ENCODE peak calls at places on chromosomes 5 and 9, in five cellular contexts. Q is A549, Z is GM12878, Y is IMR-90, C is H1. P is an unnamed sample.

GRCh38 chr5:143650296-143650695 is 161.7 kb upstream of the HMHB1 start:
- DNase-seq in Q (no peak), Z (no peak), Y (no peak), C (no peak), P (no peak)

GRCh38 chr5:111439473-111440075 is 72.8 kb downstream of the STARD4 start:
- DNase-seq in Q (no peak), Z (no peak), Y (peak), C (no peak), P (no peak)

GRCh38 chr5:82073179-82073578 is 101.4 kb downstream of the ATG10 start:
- DNase-seq in Q (no peak), Z (no peak), Y (peak), C (no peak), P (no peak)

GRCh38 chr9:134066923-134067851 is 639 bp downstream of the BRD3 start:
- DNase-seq in Q (peak), Z (no peak), Y (peak), C (no peak), P (no peak)

GRCh38 chr9:3490957-3491356 is 34.8 kb downstream of the RFX3 start:
- DNase-seq in Q (no peak), Z (no peak), Y (no peak), C (no peak), P (no peak)

GRCh38 chr5:31741496-31741895 is 102.6 kb downstream of the PDZD2 start:
- DNase-seq in Q (no peak), Z (no peak), Y (no peak), C (no peak), P (no peak)

GRCh38 chr9:134694714-134695113 is 53.1 kb downstream of the COL5A1 start:
- DNase-seq in Q (no peak), Z (no peak), Y (no peak), C (no peak), P (no peak)

GRCh38 chr9:16361118-16361517 is 509.4 kb downstream of the BNC2 start:
- DNase-seq in Q (no peak), Z (no peak), Y (peak), C (no peak), P (no peak)

GRCh38 chr9:78030553-78031270 is 899 bp downstream of the GNAQ start:
- DNase-seq in Q (peak), Z (no peak), Y (peak), C (peak), P (no peak)

GRCh38 chr5:98041661-98042060 is 731.8 kb upstream of the RGMB start:
- DNase-seq in Q (no peak), Z (no peak), Y (no peak), C (no peak), P (no peak)

GRCh38 chr9:129126789-129127618 is 15.8 kb downstream of the PTPA start:
- DNase-seq in Q (no peak), Z (no peak), Y (no peak), C (peak), P (no peak)

GRCh38 chr5:134371834-134372340 is 518 bp downstream of the UBE2B start:
- DNase-seq in Q (peak), Z (no peak), Y (peak), C (peak), P (no peak)

GRCh38 chr5:174775071-174775470 is 50.7 kb downstream of the MSX2 start:
- DNase-seq in Q (no peak), Z (no peak), Y (no peak), C (no peak), P (no peak)

GRCh38 chr5:38466444-38467189 is 89.8 kb downstream of the LIFR start:
- DNase-seq in Q (peak), Z (no peak), Y (no peak), C (no peak), P (no peak)

GRCh38 chr5:151151793-151152192 is 5.8 kb downstream of the ANXA6 start:
- DNase-seq in Q (no peak), Z (peak), Y (peak), C (no peak), P (no peak)

GRCh38 chr5:44828719-44829118 is 20.0 kb downstream of the MRPS30 start:
- DNase-seq in Q (no peak), Z (no peak), Y (no peak), C (no peak), P (no peak)

GRCh38 chr9:133359420-133360175 is 3.2 kb downstream of the SURF2 start:
- DNase-seq in Q (no peak), Z (no peak), Y (no peak), C (peak), P (no peak)

GRCh38 chr9:130390371-130390770 is 54.4 kb upstream of the ASS1 start:
- DNase-seq in Q (no peak), Z (no peak), Y (no peak), C (no peak), P (no peak)

GRCh38 chr5:92805446-92805845 is 775.6 kb downstream of the NR2F1-AS1 start:
- DNase-seq in Q (no peak), Z (no peak), Y (no peak), C (no peak), P (no peak)

GRCh38 chr9:125444166-125444565 is 182.5 kb downstream of the GAPVD1 start:
- DNase-seq in Q (no peak), Z (no peak), Y (no peak), C (no peak), P (no peak)

GRCh38 chr9:127452481-127453092 is 1.3 kb downstream of the LRSAM1 start:
- DNase-seq in Q (no peak), Z (no peak), Y (peak), C (no peak), P (no peak)

GRCh38 chr5:44536650-44537260 is 147.5 kb upstream of the FGF10 start:
- DNase-seq in Q (peak), Z (no peak), Y (peak), C (peak), P (peak)

GRCh38 chr5:126483156-126483555 is 59.9 kb downstream of the GRAMD2B start:
- DNase-seq in Q (no peak), Z (no peak), Y (peak), C (no peak), P (no peak)

GRCh38 chr5:10140195-10140973 is 109.3 kb downstream of the ATPSCKMT start:
- DNase-seq in Q (peak), Z (no peak), Y (peak), C (no peak), P (peak)

GRCh38 chr9:27539479-27540441 is 10.1 kb upstream of the MOB3B start:
- DNase-seq in Q (peak), Z (peak), Y (peak), C (no peak), P (no peak)

GRCh38 chr9:36846621-36847020 is 187.4 kb downstream of the PAX5 start:
- DNase-seq in Q (no peak), Z (no peak), Y (no peak), C (no peak), P (no peak)
- TF ChIP-seq RAD21 in Q (no peak), Z (no peak), Y (no peak), C (no peak), P (no peak)

GRCh38 chr5:138926688-138927448 is 51.7 kb upstream of the LRRTM2 start:
- DNase-seq in Q (no peak), Z (no peak), Y (no peak), C (no peak), P (no peak)

GRCh38 chr5:138926257-138926656 is 51.1 kb upstream of the LRRTM2 start:
- DNase-seq in Q (no peak), Z (no peak), Y (no peak), C (no peak), P (no peak)

GRCh38 chr5:138929571-138929955 is 54.4 kb upstream of the LRRTM2 start:
- DNase-seq in Q (no peak), Z (no peak), Y (no peak), C (no peak), P (no peak)

GRCh38 chr5:138927979-138928378 is 52.8 kb upstream of the LRRTM2 start:
- DNase-seq in Q (no peak), Z (no peak), Y (peak), C (no peak), P (no peak)

DNA sequence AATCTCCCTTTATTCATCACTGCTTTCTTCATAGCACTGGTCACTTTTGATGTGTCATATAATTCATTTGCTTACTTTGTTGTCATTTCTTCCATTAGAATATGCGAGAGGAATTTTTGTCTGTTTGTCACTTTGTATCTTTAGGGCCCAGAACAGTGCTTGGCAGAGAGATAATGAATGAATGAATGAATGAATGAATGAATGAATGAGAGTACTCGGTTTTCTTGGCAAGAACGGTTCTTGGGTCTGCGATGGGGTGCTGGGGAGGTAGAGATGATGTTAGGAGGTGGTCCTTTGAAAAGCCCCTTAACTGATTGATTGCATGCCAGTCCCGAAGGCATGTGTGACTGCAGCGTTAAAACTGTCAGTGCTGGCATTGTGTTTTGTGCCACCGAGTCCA is 52.4 kb upstream of the LRRTM2 start:
- DNase-seq in Q (no peak), Z (no peak), Y (no peak), C (no peak), P (no peak)
- TF ChIP-seq RAD21 in Q (no peak), Z (no peak), Y (no peak), C (no peak), P (no peak)

DNA sequence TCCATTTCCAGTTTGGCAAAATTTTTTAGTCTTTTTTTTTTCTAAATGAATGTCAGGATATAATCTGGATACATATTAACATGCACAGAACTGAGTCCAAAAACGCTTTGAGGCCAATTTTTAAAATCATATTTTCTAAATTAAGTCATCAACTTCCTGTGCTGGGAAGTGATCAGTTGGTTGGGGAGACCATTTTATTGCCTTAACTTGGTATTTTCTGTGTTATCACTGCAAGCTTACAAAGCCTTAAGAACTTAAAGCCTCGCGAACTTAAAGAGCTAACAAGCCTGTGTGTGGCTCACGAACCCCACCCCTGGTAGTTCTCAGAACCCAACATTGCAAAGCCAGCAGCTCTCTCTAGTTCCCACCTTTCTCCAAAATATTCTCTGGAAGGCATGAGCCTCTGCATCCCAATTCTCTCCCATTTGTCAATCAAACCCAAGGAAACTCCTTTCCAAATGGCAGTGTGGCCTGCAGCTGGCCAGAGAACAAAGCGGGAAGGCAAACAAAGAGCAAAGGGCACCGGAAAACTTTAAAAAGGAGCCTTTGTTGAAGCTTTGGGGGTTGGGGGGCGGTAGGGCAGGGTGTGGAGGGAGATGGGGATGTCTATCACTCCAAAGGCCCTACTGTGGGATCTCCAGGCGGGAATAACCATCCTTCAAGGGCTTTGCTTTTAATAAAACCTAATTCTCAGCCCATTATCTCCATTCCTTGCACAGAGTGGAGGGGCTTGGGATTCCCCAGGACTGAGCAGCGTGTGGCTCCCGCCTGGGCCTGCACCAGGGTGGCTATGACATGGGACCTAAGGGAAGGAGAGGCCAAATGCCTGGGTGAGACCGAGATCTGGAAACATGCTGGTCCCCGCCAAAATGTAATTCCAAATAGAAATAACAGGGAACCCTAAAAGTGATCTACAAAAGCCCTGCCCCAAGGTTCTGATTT is 65.0 kb downstream of the ROR2 start:
- DNase-seq in Q (no peak), Z (no peak), Y (peak), C (peak), P (no peak)
- TF ChIP-seq RAD21 in Q (no peak), Z (no peak), Y (no peak), C (no peak), P (no peak)

DNA sequence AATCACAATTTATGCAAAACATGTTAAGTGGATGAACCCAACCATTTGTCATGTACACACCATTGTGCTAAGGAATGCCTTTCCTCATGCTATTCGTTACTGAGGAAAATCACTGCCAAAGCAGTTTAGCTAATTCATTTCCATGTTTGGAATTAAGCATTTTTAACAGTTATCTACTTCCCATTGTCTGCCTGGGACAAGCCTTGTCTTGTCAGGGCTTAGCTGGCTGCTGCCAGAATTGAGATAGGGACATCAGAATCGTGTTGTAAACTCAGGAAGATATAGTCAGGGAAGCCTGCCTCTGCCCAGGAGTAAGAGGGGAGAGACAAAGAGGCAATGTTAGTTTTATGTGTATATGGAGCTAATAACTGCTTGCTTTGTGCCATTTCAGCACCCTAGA is 129.4 kb upstream of the MEF2C start:
- DNase-seq in Q (no peak), Z (no peak), Y (no peak), C (no peak), P (no peak)
- TF ChIP-seq RAD21 in Q (no peak), Z (no peak), Y (no peak), C (no peak), P (no peak)

DNA sequence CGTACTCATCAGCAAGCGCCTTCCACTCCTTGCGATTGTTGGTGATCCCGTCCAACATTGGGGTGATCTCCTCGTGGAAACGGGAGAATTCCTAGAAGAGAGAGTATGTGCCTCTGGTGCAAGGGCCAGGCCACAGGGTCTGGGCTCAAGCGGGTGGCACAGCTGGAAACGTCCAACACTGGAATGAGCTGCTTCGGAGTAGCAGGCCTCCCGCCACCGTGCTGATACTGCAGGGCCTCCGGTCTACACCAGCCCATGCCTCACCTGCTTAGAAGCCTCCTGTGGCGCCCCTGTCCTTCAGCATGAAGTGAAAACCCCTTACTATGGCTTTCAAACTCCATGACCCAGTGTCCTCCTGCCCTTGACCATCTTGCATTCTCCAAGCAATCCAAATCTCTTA is 81.4 kb downstream of the PDE6A start:
- DNase-seq in Q (no peak), Z (no peak), Y (no peak), C (no peak), P (no peak)
- TF ChIP-seq RAD21 in Q (no peak), Z (no peak), Y (no peak), C (no peak), P (no peak)

GRCh38 chr9:117415584-117415937 is 704 bp upstream of the ASTN2 start:
- DNase-seq in Q (no peak), Z (no peak), Y (no peak), C (peak), P (no peak)
- TF ChIP-seq RAD21 in Q (no peak), Z (no peak), Y (no peak), C (no peak), P (no peak)

DNA sequence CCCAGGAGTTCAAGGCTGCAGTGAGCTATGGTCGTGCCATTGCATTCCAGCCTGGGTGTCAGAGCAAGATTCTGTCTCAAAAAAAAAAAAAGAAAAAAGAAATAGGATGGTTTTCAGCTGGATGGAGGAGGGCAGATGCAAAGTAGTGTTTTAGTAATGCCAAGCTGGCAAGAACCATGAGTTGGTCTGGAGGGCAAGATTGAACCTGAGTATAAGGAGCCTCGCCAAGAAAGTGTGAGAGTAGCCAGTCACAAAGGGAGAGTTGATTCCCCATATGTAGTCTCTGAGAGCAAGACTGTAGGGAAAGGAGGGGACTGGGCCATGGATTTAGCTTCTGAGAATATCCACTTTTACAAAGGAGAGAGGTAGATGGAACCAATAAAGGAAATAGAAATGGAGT is 6.9 kb downstream of the TNFAIP8 start:
- DNase-seq in Q (no peak), Z (no peak), Y (no peak), C (no peak), P (no peak)
- TF ChIP-seq RAD21 in Q (no peak), Z (no peak), Y (no peak), C (no peak), P (no peak)

GRCh38 chr5:170493028-170493820 is 10.6 kb upstream of the KCNIP1 start:
- DNase-seq in Q (no peak), Z (no peak), Y (no peak), C (no peak), P (no peak)

GRCh38 chr5:170494036-170494435 is 9.8 kb upstream of the KCNIP1 start:
- DNase-seq in Q (no peak), Z (no peak), Y (no peak), C (no peak), P (no peak)

GRCh38 chr5:170490381-170490780 is 13.4 kb upstream of the KCNIP1 start:
- DNase-seq in Q (no peak), Z (no peak), Y (no peak), C (no peak), P (no peak)

GRCh38 chr5:170488576-170488975 is 15.2 kb upstream of the KCNIP1 start:
- DNase-seq in Q (no peak), Z (no peak), Y (no peak), C (no peak), P (no peak)

DNA sequence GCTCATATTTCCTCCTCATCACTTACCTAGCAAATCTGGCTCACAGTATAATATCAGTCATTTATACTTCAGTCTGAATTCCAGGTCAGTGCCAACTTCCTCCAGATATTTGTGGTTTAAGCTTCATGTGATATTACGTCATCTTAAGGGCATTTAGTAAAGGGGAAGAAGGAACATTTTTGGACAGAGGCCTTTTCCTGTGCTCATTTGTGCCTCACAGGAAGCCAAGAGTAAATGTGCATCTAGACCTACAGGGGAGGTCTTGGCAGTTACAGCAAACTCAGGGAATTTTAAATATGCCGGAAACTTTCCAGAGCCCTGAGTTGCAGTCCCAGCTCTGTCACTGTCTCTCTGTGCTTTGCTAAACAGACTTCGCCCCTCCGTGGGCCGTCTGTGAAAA is 12.3 kb upstream of the KCNIP1 start:
- DNase-seq in Q (no peak), Z (no peak), Y (peak), C (no peak), P (no peak)
- TF ChIP-seq RAD21 in Q (no peak), Z (no peak), Y (no peak), C (no peak), P (no peak)

DNA sequence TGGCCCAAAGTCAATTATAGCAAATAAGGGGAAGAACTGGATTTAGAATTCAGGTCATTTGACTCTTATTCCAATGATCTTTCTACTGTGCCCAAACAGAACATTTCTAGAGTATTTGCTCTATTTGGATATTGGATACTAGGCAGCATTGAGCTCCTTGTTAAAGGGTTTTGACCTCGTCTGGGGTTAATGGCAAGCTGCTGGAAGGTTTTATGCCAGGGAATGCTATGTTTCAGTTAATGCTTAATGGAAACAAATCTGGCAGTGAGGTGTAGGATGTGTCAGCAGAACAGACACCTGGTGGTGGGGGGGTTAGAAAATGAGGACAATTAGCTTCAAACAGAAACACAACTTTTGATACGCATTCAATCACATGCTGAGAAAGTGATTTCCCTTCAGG is 51.5 kb downstream of the AGXT2 start:
- DNase-seq in Q (no peak), Z (no peak), Y (no peak), C (no peak), P (no peak)
- TF ChIP-seq RAD21 in Q (no peak), Z (no peak), Y (no peak), C (no peak), P (no peak)

P was measured in HCT116.